ENCODE peak calls at places on chromosomes 7 and 10, in ten cellular contexts. Y, D, I, N, P, J, Q, B, A and Z are unnamed samples.

GRCh38 chr7:148856035-148856881 is 27.8 kb downstream of the EZH2 start:
- DNase-seq in B (peak; percentile 68), P (peak; percentile 28), Y (peak; percentile 57), Q (peak; percentile 56), J (no peak), I (peak; percentile 81), A (peak; percentile 66), D (peak; percentile 21), N (no peak), Z (no peak)

GRCh38 chr7:11760372-11760771 is 71.6 kb downstream of the THSD7A start:
- DNase-seq in B (no peak), J (no peak), P (no peak), I (no peak), N (no peak), A (no peak), Q (no peak), D (no peak), Y (no peak), Z (no peak)

GRCh38 chr7:7159063-7159645 is 23.2 kb upstream of the C1GALT1 start:
- DNase-seq in Y (no peak), P (no peak), B (no peak), I (peak; percentile 18), J (no peak), N (no peak), D (no peak), Q (no peak), A (no peak), Z (no peak)

GRCh38 chr10:69259547-69260243 is 18.6 kb upstream of the HK1 start:
- DNase-seq in J (no peak), B (no peak), P (no peak), I (no peak), D (no peak), N (no peak), Y (no peak), Q (no peak), A (no peak), Z (no peak)

GRCh38 chr7:24830440-24831050 is 73.3 kb upstream of the GSDME start:
- DNase-seq in Y (no peak), I (no peak), Q (no peak), B (no peak), N (no peak), P (no peak), J (no peak), A (no peak), D (no peak), Z (no peak)

GRCh38 chr7:106433377-106433776 is 148.6 kb upstream of the NAMPT start:
- DNase-seq in A (no peak), Q (no peak), N (no peak), J (no peak), D (no peak), B (no peak), Y (no peak), I (peak; percentile 3), P (no peak), Z (no peak)

GRCh38 chr7:26153246-26153822 is 1.3 kb downstream of the NFE2L3 start:
- DNase-seq in N (no peak), B (peak; percentile 30), Y (peak; percentile 50), D (no peak), Q (no peak), A (no peak), P (no peak), I (peak; percentile 50), J (no peak), Z (no peak)

GRCh38 chr10:98664329-98665042 is 217.8 kb upstream of the HPS1 start:
- DNase-seq in I (peak; percentile 59), Q (peak; percentile 36), J (no peak), D (peak; percentile 16), B (peak; percentile 40), N (no peak), Y (peak; percentile 67), A (peak; percentile 12), P (peak; percentile 7), Z (no peak)

GRCh38 chr10:133283931-133284330 is 7.3 kb upstream of the ADAM8 start:
- DNase-seq in I (no peak), P (no peak), A (no peak), B (no peak), J (no peak), Q (no peak), Y (no peak), N (no peak), D (no peak), Z (no peak)

GRCh38 chr10:11636761-11637166 is 25.3 kb upstream of the USP6NL start:
- DNase-seq in P (no peak), Y (no peak), J (no peak), N (no peak), A (no peak), B (no peak), I (no peak), D (no peak), Q (no peak), Z (no peak)

GRCh38 chr7:92987543-92987942 is 130.2 kb downstream of the SAMD9 start:
- DNase-seq in I (no peak), N (no peak), Y (no peak), A (no peak), P (peak; percentile 11), J (no peak), Q (no peak), D (no peak), B (no peak), Z (no peak)

GRCh38 chr10:101780187-101780817 is 2.9 kb downstream of the NPM3 start:
- DNase-seq in J (no peak), N (no peak), I (no peak), B (no peak), A (no peak), D (no peak), P (no peak), Q (no peak), Y (no peak), Z (peak; percentile 59)

GRCh38 chr10:124547651-124548168 is 86.1 kb downstream of the LHPP start:
- DNase-seq in I (no peak), D (no peak), N (no peak), J (no peak), A (no peak), B (no peak), Q (peak; percentile 49), P (peak; percentile 19), Y (no peak), Z (no peak)

GRCh38 chr10:112766636-112767035 is 183.4 kb upstream of the TCF7L2 start:
- DNase-seq in P (no peak), B (no peak), A (no peak), D (peak; percentile 65), Y (peak; percentile 90), I (no peak), N (no peak), J (no peak), Q (no peak), Z (no peak)

GRCh38 chr10:67788028-67788886 is 49.7 kb downstream of the DNAJC12 start:
- DNase-seq in P (no peak), B (peak; percentile 59), Q (peak; percentile 78), N (no peak), Y (peak; percentile 94), J (no peak), D (no peak), I (peak; percentile 75), A (peak; percentile 77), Z (no peak)

GRCh38 chr10:87053121-87053520 is 33.0 kb downstream of the FAM25A start:
- DNase-seq in P (no peak), N (no peak), D (no peak), Y (no peak), A (no peak), J (peak; percentile 19), B (no peak), I (no peak), Q (no peak), Z (no peak)

DNA sequence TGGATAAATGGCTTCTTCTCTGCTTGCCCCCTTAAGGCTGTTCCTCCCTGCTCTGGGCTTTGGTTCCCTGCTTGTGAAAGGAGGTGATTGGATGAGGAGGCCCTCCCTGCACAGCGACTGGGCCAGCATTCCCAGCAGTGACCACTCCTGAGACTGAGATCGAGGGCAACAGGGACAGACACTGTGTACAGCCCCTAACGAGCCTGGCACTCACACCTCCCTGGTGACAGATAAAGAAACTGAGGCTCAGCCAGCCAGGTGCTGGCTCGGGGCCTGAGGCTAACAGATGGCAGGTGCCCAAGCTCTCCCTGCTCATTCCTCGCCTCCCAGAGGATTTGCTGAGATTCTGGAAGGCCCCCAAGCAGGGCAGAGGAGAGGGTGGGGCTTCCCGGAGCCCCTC is 12.0 kb upstream of the AQP1 start:
- DNase-seq in I (no peak), P (no peak), B (no peak), D (no peak), J (no peak), A (no peak), Q (no peak), N (no peak), Y (no peak), Z (no peak)
- H3K4me1 ChIP-seq in I (no peaks in the 10 kb centered on the region), P (peaks cover 6% of the 10 kb centered on the region), B (no peaks in the 10 kb centered on the region), D (no peaks in the 10 kb centered on the region), J (no peaks in the 10 kb centered on the region), A (peaks cover 8% of the 10 kb centered on the region), Q (peaks cover 18% of the 10 kb centered on the region), N (peaks cover 62% of the 10 kb centered on the region), Y (no peaks in the 10 kb centered on the region), Z (peaks cover 15% of the 10 kb centered on the region)

DNA sequence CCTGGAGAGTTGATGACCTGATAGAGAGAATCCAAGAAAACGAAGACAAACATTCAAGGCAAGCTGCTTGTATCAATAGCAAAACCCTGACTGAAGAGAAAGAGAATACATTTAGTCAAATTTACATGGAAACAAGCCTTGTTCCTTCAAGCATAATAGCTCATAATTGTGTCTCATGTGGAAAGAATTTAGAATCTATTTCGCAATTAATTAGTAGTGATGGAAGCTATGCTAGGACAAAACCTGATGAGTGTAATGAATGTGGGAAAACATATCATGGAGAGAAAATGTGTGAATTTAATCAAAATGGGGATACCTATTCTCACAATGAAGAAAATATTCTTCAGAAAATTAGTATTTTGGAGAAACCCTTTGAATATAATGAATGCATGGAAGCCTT is 18.0 kb downstream of the RBAK start:
- DNase-seq in D (no peak), A (no peak), Y (no peak), B (no peak), Q (no peak), P (no peak), J (no peak), N (no peak), I (no peak), Z (no peak)
- H3K9me3 ChIP-seq in D (peaks cover 79% of the 10 kb centered on the region), A (peaks cover 98% of the 10 kb centered on the region), Y (peaks cover 80% of the 10 kb centered on the region), B (peaks cover 23% of the 10 kb centered on the region), Q (no peaks in the 10 kb centered on the region), P (peaks cover 70% of the 10 kb centered on the region), J (no peaks in the 10 kb centered on the region), N (peaks cover 100% of the 10 kb centered on the region), I (peaks cover 100% of the 10 kb centered on the region), Z (peaks cover 100% of the 10 kb centered on the region)

GRCh38 chr10:114370993-114371392 is 33.3 kb downstream of the AFAP1L2 start:
- DNase-seq in P (no peak), Q (no peak), I (no peak), D (no peak), N (no peak), A (no peak), Y (no peak), B (no peak), J (no peak), Z (no peak)
- H3K4me1 ChIP-seq in P (peaks cover 10% of the 10 kb centered on the region), Q (no peaks in the 10 kb centered on the region), I (no peaks in the 10 kb centered on the region), D (peaks cover 20% of the 10 kb centered on the region), N (peaks cover 68% of the 10 kb centered on the region), A (peaks cover 77% of the 10 kb centered on the region), Y (peaks cover 26% of the 10 kb centered on the region), B (no peaks in the 10 kb centered on the region), J (peaks cover 4% of the 10 kb centered on the region), Z (peaks cover 7% of the 10 kb centered on the region)

DNA sequence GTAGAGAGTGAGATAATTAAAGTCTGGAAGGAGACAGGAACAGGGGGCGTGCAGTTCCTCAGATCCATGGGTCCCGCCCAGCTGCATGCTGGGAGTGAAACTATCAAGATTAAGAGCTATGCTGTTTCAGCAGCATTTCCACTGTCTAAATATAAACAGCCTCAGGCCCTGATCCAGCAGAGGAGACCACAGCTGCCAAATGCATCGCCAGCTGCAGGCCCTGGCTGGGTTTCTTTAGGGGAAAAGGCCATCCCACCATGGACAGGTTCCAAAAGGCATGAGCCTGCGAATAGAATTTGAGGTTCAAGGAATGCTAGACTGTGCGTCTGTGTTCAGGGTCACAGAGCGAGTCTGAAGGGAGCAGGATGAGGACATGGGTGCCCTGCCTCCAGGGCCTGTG is 411.4 kb downstream of the PAXIP1 start:
- DNase-seq in P (no peak), D (no peak), Y (no peak), I (no peak), A (no peak), N (no peak), B (no peak), J (no peak), Q (no peak), Z (no peak)
- H3K9me3 ChIP-seq in P (peaks cover 45% of the 10 kb centered on the region), D (peaks cover 24% of the 10 kb centered on the region), Y (no peaks in the 10 kb centered on the region), I (no peaks in the 10 kb centered on the region), A (no peaks in the 10 kb centered on the region), N (peaks cover 16% of the 10 kb centered on the region), B (no peaks in the 10 kb centered on the region), J (no peaks in the 10 kb centered on the region), Q (no peaks in the 10 kb centered on the region), Z (no peaks in the 10 kb centered on the region)